ENCODE peak calls at places on chromosomes 11 and 22, in five cellular contexts. P is NB4, K is cardiac muscle cell, N is T-helper 1 cell, C is sigmoid colon. O is an unnamed sample.

GRCh38 chr11:2558861-2559526 is 114.2 kb downstream of the KCNQ1 start:
- DNase-seq in K (no peak), C (peak; percentile 53), P (no peak), N (no peak), O (no peak)

GRCh38 chr22:46961591-46962290 is 199.3 kb downstream of the TBC1D22A start:
- DNase-seq in K (no peak), N (no peak), C (peak; percentile 57), P (no peak), O (no peak)

GRCh38 chr22:43878079-43878795 is 13.6 kb downstream of the PNPLA5 start:
- DNase-seq in C (peak; percentile 21), K (no peak), P (no peak), N (no peak), O (no peak)

GRCh38 chr22:28869736-28870135 is 13.6 kb upstream of the ZNRF3 start:
- DNase-seq in K (no peak), P (no peak), N (no peak), C (no peak), O (no peak)

GRCh38 chr11:117563556-117563955 is 233.5 kb downstream of the DSCAML1 start:
- DNase-seq in K (no peak), P (no peak), C (no peak), N (no peak), O (no peak)

GRCh38 chr11:44522294-44522693 is 43.2 kb upstream of the CD82 start:
- DNase-seq in P (no peak), N (no peak), C (no peak), K (no peak), O (no peak)

GRCh38 chr11:75558939-75559843 is 2.9 kb upstream of the SERPINH1 start:
- DNase-seq in P (no peak), K (peak; percentile 77), N (no peak), C (no peak), O (peak; percentile 60)

GRCh38 chr22:20028855-20029549 is 8.1 kb downstream of the TANGO2 start:
- DNase-seq in C (no peak), K (no peak), P (no peak), N (no peak), O (no peak)

GRCh38 chr22:46878549-46878948 is 116.1 kb downstream of the TBC1D22A start:
- DNase-seq in K (no peak), C (no peak), N (no peak), P (peak; percentile 42), O (no peak)

GRCh38 chr11:11626128-11626527 is 4.3 kb upstream of the GALNT18 start:
- DNase-seq in C (no peak), P (no peak), K (no peak), N (no peak), O (no peak)

GRCh38 chr11:117497206-117497951 is 169.7 kb downstream of the CEP164 start:
- DNase-seq in N (no peak), K (no peak), C (no peak), P (no peak), O (no peak)

GRCh38 chr11:64366751-64367150 is 7.8 kb downstream of the RPS6KA4 start:
- DNase-seq in N (no peak), C (no peak), K (no peak), P (no peak), O (no peak)

GRCh38 chr11:124633355-124633754 is 10.7 kb downstream of the TBRG1 start:
- DNase-seq in C (no peak), P (no peak), N (no peak), K (no peak), O (peak; percentile 15)

GRCh38 chr22:48578138-48579034 is 1249.3 kb downstream of the BRD1 start:
- DNase-seq in N (no peak), P (no peak), K (peak; percentile 22), C (no peak), O (no peak)

GRCh38 chr11:371051-371450 is 1.8 kb downstream of the B4GALNT4 start:
- DNase-seq in K (no peak), N (no peak), P (no peak), C (no peak), O (no peak)

GRCh38 chr11:75759832-75760231 is 8.7 kb upstream of the DGAT2 start:
- DNase-seq in P (no peak), N (no peak), K (no peak), C (no peak), O (no peak)

GRCh38 chr11:109914809-109915653 is 178.2 kb upstream of the ZC3H12C start:
- DNase-seq in N (no peak), P (peak; percentile 14), K (no peak), C (no peak), O (no peak)

GRCh38 chr11:47991266-47991830 is 11.0 kb downstream of the PTPRJ start:
- DNase-seq in C (no peak), K (peak; percentile 85), P (peak; percentile 49), N (no peak), O (peak; percentile 57)

GRCh38 chr11:109303342-109303741 is 118.6 kb upstream of the C11orf87 start:
- DNase-seq in P (no peak), N (no peak), K (no peak), C (no peak), O (no peak)

GRCh38 chr22:36197601-36198146 is 3.9 kb downstream of the APOL4 start:
- DNase-seq in K (peak; percentile 39), N (no peak), P (peak; percentile 75), C (no peak), O (peak; percentile 73)

GRCh38 chr11:2540521-2541320 is 95.9 kb downstream of the KCNQ1 start:
- DNase-seq in K (no peak), C (peak; percentile 34), N (no peak), P (no peak), O (no peak)

GRCh38 chr22:46355369-46355995 is 20.0 kb downstream of the TRMU start:
- DNase-seq in P (peak; percentile 71), K (peak; percentile 80), C (no peak), N (peak; percentile 46), O (peak; percentile 59)

GRCh38 chr22:42320463-42321416 is 50.3 kb upstream of the TCF20 start:
- DNase-seq in N (no peak), P (no peak), C (no peak), K (no peak), O (no peak)

GRCh38 chr11:88208742-88209141 is 33.5 kb upstream of the RAB38 start:
- DNase-seq in K (no peak), P (peak; percentile 82), N (no peak), C (no peak), O (no peak)

GRCh38 chr11:86931965-86932332 is 23.2 kb downstream of the FZD4 start:
- DNase-seq in P (peak; percentile 43), K (no peak), N (no peak), C (no peak), O (no peak)

GRCh38 chr11:70786021-70786665 is 387.8 kb downstream of the CTTN start:
- DNase-seq in P (no peak), N (no peak), K (no peak), C (no peak), O (no peak)

GRCh38 chr22:40533712-40534378 is 102.7 kb downstream of the MRTFA start:
- DNase-seq in C (no peak), K (peak; percentile 42), N (peak; percentile 45), P (peak; percentile 82), O (peak; percentile 80)